ENCODE peak calls at places on chromosome X, in seven cellular contexts. R, N, T, X, J, L and Q are unnamed samples.

GRCh38 chrX:48785156-48785524 is 1.2 kb upstream of the GATA1 start:
- ATAC-seq in T (no peak), R (no peak), N (no peak), X (no peak), J (no peak), L (no peak), Q (no peak)

GRCh38 chrX:572490-573124 is 58.0 kb upstream of the SHOX start:
- ATAC-seq in R (no peak), N (no peak), L (no peak), X (no peak), J (no peak), T (no peak), Q (no peak)

GRCh38 chrX:153903991-153904957 is at the start of gene AVPR2:
- ATAC-seq in X (peak), L (peak), J (no peak), R (no peak), N (no peak), T (peak), Q (peak)

GRCh38 chrX:16160729-16161128 is 6.6 kb upstream of the MAGEB17 start:
- ATAC-seq in L (no peak), R (peak), N (no peak), T (no peak), X (no peak), J (no peak), Q (no peak)

GRCh38 chrX:132209527-132209926 is 9.7 kb downstream of the RAP2C start:
- ATAC-seq in T (no peak), J (no peak), X (peak), N (peak), R (no peak), L (no peak), Q (no peak)

GRCh38 chrX:24647257-24648058 is at the start of gene PCYT1B:
- ATAC-seq in R (peak), X (peak), J (peak), N (peak), L (peak), T (peak), Q (peak)

GRCh38 chrX:134931550-134931949 is 59.2 kb upstream of the SMIM10 start:
- ATAC-seq in X (no peak), J (no peak), R (no peak), T (no peak), N (peak), L (no peak), Q (no peak)

GRCh38 chrX:39802354-39802753 is 295.4 kb downstream of the BCOR start:
- ATAC-seq in J (no peak), X (no peak), L (peak), N (no peak), T (no peak), R (no peak), Q (no peak)

GRCh38 chrX:41481264-41482109 is 34.3 kb downstream of the NYX start:
- ATAC-seq in L (no peak), R (peak), N (peak), J (no peak), T (peak), X (peak), Q (no peak)

GRCh38 chrX:41184312-41184711 is 99.1 kb downstream of the USP9X start:
- ATAC-seq in T (no peak), J (no peak), X (no peak), N (no peak), R (no peak), L (no peak), Q (no peak)

GRCh38 chrX:11461181-11462001 is 168.2 kb downstream of the AMELX start:
- ATAC-seq in J (no peak), T (no peak), N (no peak), L (peak), R (no peak), X (no peak), Q (no peak)

GRCh38 chrX:146186540-146186939 is 368.9 kb downstream of the SLITRK2 start:
- ATAC-seq in T (no peak), X (no peak), L (no peak), R (no peak), N (no peak), J (no peak), Q (no peak)

GRCh38 chrX:71623105-71623450 is 4.8 kb upstream of the CXCR3 start:
- ATAC-seq in N (no peak), R (peak), X (no peak), T (no peak), J (no peak), L (no peak), Q (peak)

GRCh38 chrX:17787557-17787956 is 50.3 kb downstream of the SCML1 start:
- ATAC-seq in J (no peak), N (peak), R (no peak), T (no peak), L (peak), X (no peak), Q (peak)